ENCODE peak calls at places on chromosome 11, in eight cellular contexts. One of them, this sample, is unnamed.

GRCh38 chr11:5608778-5609177 is 12.3 kb downstream of the TRIM6 start:
- DNase-seq in OCI-LY7: no peak
- DNase-seq in endothelial cell of umbilical vein: no peak
- DNase-seq in psoas muscle: no peak
- DNase-seq in AG09309: no peak
- DNase-seq in cardiac muscle cell: peak
- DNase-seq in tibial artery: no peak
- DNase-seq in pancreas: no peak
- DNase-seq in this sample: no peak

GRCh38 chr11:73585834-73586575 is 11.9 kb downstream of the FAM168A start:
- DNase-seq in OCI-LY7: no peak
- DNase-seq in endothelial cell of umbilical vein: no peak
- DNase-seq in psoas muscle: no peak
- DNase-seq in AG09309: no peak
- DNase-seq in cardiac muscle cell: no peak
- DNase-seq in tibial artery: no peak
- DNase-seq in pancreas: no peak
- DNase-seq in this sample: no peak

GRCh38 chr11:65468874-65469333 is 29.9 kb upstream of the MALAT1 start:
- DNase-seq in OCI-LY7: peak
- DNase-seq in endothelial cell of umbilical vein: peak
- DNase-seq in psoas muscle: peak
- DNase-seq in AG09309: no peak
- DNase-seq in cardiac muscle cell: peak
- DNase-seq in tibial artery: no peak
- DNase-seq in pancreas: peak
- DNase-seq in this sample: peak

GRCh38 chr11:104823638-104824037 is 74.6 kb downstream of the CASP12 start:
- DNase-seq in OCI-LY7: no peak
- DNase-seq in endothelial cell of umbilical vein: peak
- DNase-seq in psoas muscle: no peak
- DNase-seq in AG09309: no peak
- DNase-seq in cardiac muscle cell: no peak
- DNase-seq in tibial artery: no peak
- DNase-seq in pancreas: no peak
- DNase-seq in this sample: no peak

GRCh38 chr11:122210378-122210995 is 94.5 kb upstream of the BLID start:
- DNase-seq in OCI-LY7: no peak
- DNase-seq in endothelial cell of umbilical vein: no peak
- DNase-seq in psoas muscle: no peak
- DNase-seq in AG09309: no peak
- DNase-seq in cardiac muscle cell: no peak
- DNase-seq in tibial artery: no peak
- DNase-seq in pancreas: no peak
- DNase-seq in this sample: no peak

GRCh38 chr11:65133724-65134123 is 595 bp downstream of the SYVN1 start:
- DNase-seq in OCI-LY7: peak
- DNase-seq in endothelial cell of umbilical vein: peak
- DNase-seq in psoas muscle: peak
- DNase-seq in AG09309: no peak
- DNase-seq in cardiac muscle cell: peak
- DNase-seq in tibial artery: peak
- DNase-seq in pancreas: peak
- DNase-seq in this sample: no peak

GRCh38 chr11:125055107-125055715 is 7.9 kb upstream of the SLC37A2 start:
- DNase-seq in OCI-LY7: no peak
- DNase-seq in endothelial cell of umbilical vein: no peak
- DNase-seq in psoas muscle: no peak
- DNase-seq in AG09309: no peak
- DNase-seq in cardiac muscle cell: no peak
- DNase-seq in tibial artery: no peak
- DNase-seq in pancreas: no peak
- DNase-seq in this sample: no peak

GRCh38 chr11:14309425-14310192 is 49.4 kb downstream of the RRAS2 start:
- DNase-seq in OCI-LY7: no peak
- DNase-seq in endothelial cell of umbilical vein: no peak
- DNase-seq in psoas muscle: no peak
- DNase-seq in AG09309: no peak
- DNase-seq in cardiac muscle cell: no peak
- DNase-seq in tibial artery: no peak
- DNase-seq in pancreas: no peak
- DNase-seq in this sample: no peak

GRCh38 chr11:19025799-19026406 is 34.6 kb downstream of the MRGPRX2 start:
- DNase-seq in OCI-LY7: no peak
- DNase-seq in endothelial cell of umbilical vein: peak
- DNase-seq in psoas muscle: no peak
- DNase-seq in AG09309: no peak
- DNase-seq in cardiac muscle cell: peak
- DNase-seq in tibial artery: no peak
- DNase-seq in pancreas: no peak
- DNase-seq in this sample: no peak

DNA sequence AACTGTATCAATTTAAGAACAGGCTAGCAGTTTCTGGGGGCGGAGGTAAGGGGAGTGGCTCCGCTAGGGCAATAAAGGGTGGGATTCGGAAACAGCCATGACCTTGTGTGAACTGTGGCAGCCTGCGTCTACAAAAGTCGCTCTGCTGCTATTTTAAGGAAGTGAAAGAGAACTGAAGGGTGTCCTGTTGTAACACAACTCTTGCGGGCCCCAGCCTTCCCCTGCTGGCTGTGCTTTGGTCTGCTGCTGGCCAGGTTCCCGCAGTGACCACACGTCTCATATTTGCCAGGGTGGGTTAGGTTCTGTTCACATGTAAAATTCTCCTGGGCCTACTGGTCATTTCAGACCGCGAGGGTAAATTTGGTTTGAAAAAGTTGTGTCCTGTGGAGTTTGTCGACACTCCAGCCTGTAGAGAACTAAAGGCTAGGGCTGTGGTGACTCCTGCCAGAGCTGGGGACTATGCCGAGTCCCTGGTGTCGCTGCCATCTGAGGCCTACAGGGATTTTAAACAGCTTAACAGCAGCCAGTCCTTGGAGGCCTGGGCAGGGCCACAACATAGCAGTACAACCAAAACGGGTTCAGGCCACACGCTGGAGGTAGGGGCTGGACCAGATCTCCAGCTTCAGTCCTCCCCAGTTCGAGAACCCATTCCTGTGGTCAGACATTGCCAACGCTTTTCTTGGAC is 1.1 kb upstream of the PPFIBP2 start:
- DNase-seq in OCI-LY7: peak
- DNase-seq in endothelial cell of umbilical vein: peak
- DNase-seq in psoas muscle: peak
- DNase-seq in AG09309: peak
- DNase-seq in cardiac muscle cell: peak
- DNase-seq in tibial artery: peak
- DNase-seq in pancreas: peak
- DNase-seq in this sample: peak
- TF ChIP-seq CTCF in OCI-LY7: no peak
- TF ChIP-seq CTCF in endothelial cell of umbilical vein: no peak
- TF ChIP-seq CTCF in psoas muscle: peak
- TF ChIP-seq CTCF in AG09309: peak
- TF ChIP-seq CTCF in cardiac muscle cell: no peak
- TF ChIP-seq CTCF in tibial artery: no peak
- TF ChIP-seq CTCF in pancreas: no peak
- TF ChIP-seq CTCF in this sample: no peak

DNA sequence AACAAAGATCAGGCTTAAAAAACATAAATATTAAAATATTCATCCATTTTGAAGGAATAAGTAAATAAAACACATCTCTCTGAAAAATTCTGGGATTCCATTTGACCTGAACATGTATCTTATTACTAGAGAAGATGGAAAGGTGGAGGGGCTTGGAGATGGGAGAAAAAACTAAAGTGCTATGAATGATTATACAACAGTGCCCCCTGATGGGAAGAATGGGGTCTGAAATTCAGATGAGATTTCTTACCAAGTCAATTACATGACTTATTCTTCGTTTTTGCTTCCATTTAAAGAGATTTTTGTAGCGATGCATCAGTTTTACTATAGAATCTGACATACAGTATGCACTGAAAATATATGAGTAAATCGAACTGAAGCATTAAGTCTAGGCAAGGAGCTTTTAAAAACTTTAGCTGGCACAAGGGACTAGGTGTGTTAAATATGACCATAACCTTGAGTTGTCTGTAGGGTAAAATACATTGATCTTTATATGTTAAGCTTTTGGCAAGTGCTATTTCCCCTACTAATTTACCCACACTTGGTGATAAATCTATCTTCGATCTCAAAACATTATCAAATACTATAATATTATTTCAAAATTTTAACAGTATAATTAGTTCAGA is 718.8 kb downstream of the CNTN5 start:
- DNase-seq in OCI-LY7: peak
- DNase-seq in endothelial cell of umbilical vein: no peak
- DNase-seq in psoas muscle: no peak
- DNase-seq in AG09309: no peak
- DNase-seq in cardiac muscle cell: peak
- DNase-seq in tibial artery: no peak
- DNase-seq in pancreas: no peak
- DNase-seq in this sample: peak
- TF ChIP-seq CTCF in OCI-LY7: peak
- TF ChIP-seq CTCF in endothelial cell of umbilical vein: no peak
- TF ChIP-seq CTCF in psoas muscle: peak
- TF ChIP-seq CTCF in AG09309: no peak
- TF ChIP-seq CTCF in cardiac muscle cell: peak
- TF ChIP-seq CTCF in tibial artery: no peak
- TF ChIP-seq CTCF in pancreas: peak
- TF ChIP-seq CTCF in this sample: peak

DNA sequence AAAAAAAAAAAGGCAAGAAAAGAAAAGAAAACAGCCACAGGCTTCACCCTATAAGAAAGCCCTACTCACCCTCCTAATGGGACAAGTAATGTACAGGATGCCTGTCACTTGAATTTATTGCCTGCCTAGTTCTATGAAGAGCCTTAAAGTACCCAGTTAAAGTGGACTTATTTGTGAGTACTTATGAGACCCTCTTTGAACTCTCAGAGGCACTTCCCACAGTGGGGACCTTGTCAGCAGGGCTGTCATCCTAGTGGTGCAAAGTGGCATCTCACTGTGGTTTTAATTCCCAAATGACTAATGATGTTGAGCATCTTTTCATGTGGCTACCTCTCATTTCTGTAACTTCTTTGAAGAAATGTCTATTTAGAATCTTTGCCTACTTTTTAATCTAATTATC is 41.8 kb upstream of the BARX2 start:
- DNase-seq in OCI-LY7: no peak
- DNase-seq in endothelial cell of umbilical vein: no peak
- DNase-seq in psoas muscle: no peak
- DNase-seq in AG09309: no peak
- DNase-seq in cardiac muscle cell: no peak
- DNase-seq in tibial artery: no peak
- DNase-seq in pancreas: no peak
- DNase-seq in this sample: no peak
- TF ChIP-seq CTCF in OCI-LY7: no peak
- TF ChIP-seq CTCF in endothelial cell of umbilical vein: no peak
- TF ChIP-seq CTCF in psoas muscle: no peak
- TF ChIP-seq CTCF in AG09309: peak
- TF ChIP-seq CTCF in cardiac muscle cell: no peak
- TF ChIP-seq CTCF in tibial artery: no peak
- TF ChIP-seq CTCF in pancreas: no peak
- TF ChIP-seq CTCF in this sample: no peak

GRCh38 chr11:126451211-126451802 is 95.8 kb downstream of the ST3GAL4 start:
- DNase-seq in OCI-LY7: no peak
- DNase-seq in endothelial cell of umbilical vein: no peak
- DNase-seq in psoas muscle: no peak
- DNase-seq in AG09309: no peak
- DNase-seq in cardiac muscle cell: no peak
- DNase-seq in tibial artery: no peak
- DNase-seq in pancreas: no peak
- DNase-seq in this sample: no peak
- TF ChIP-seq CTCF in OCI-LY7: no peak
- TF ChIP-seq CTCF in endothelial cell of umbilical vein: no peak
- TF ChIP-seq CTCF in psoas muscle: no peak
- TF ChIP-seq CTCF in AG09309: no peak
- TF ChIP-seq CTCF in cardiac muscle cell: no peak
- TF ChIP-seq CTCF in tibial artery: no peak
- TF ChIP-seq CTCF in pancreas: no peak
- TF ChIP-seq CTCF in this sample: no peak

GRCh38 chr11:43952401-43953342 is 10.2 kb downstream of the C11orf96 start:
- DNase-seq in OCI-LY7: no peak
- DNase-seq in endothelial cell of umbilical vein: no peak
- DNase-seq in psoas muscle: no peak
- DNase-seq in AG09309: no peak
- DNase-seq in cardiac muscle cell: no peak
- DNase-seq in tibial artery: no peak
- DNase-seq in pancreas: no peak
- DNase-seq in this sample: no peak
- TF ChIP-seq CTCF in OCI-LY7: no peak
- TF ChIP-seq CTCF in endothelial cell of umbilical vein: no peak
- TF ChIP-seq CTCF in psoas muscle: no peak
- TF ChIP-seq CTCF in AG09309: no peak
- TF ChIP-seq CTCF in cardiac muscle cell: no peak
- TF ChIP-seq CTCF in tibial artery: no peak
- TF ChIP-seq CTCF in pancreas: no peak
- TF ChIP-seq CTCF in this sample: no peak

GRCh38 chr11:45624095-45624494 is 41.3 kb downstream of the CHST1 start:
- DNase-seq in OCI-LY7: no peak
- DNase-seq in endothelial cell of umbilical vein: no peak
- DNase-seq in psoas muscle: no peak
- DNase-seq in AG09309: no peak
- DNase-seq in cardiac muscle cell: no peak
- DNase-seq in tibial artery: no peak
- DNase-seq in pancreas: no peak
- DNase-seq in this sample: no peak

GRCh38 chr11:45622861-45623260 is 42.6 kb downstream of the CHST1 start:
- DNase-seq in OCI-LY7: no peak
- DNase-seq in endothelial cell of umbilical vein: no peak
- DNase-seq in psoas muscle: no peak
- DNase-seq in AG09309: no peak
- DNase-seq in cardiac muscle cell: no peak
- DNase-seq in tibial artery: no peak
- DNase-seq in pancreas: no peak
- DNase-seq in this sample: no peak

GRCh38 chr11:45622283-45622682 is 43.1 kb downstream of the CHST1 start:
- DNase-seq in OCI-LY7: no peak
- DNase-seq in endothelial cell of umbilical vein: no peak
- DNase-seq in psoas muscle: no peak
- DNase-seq in AG09309: no peak
- DNase-seq in cardiac muscle cell: no peak
- DNase-seq in tibial artery: no peak
- DNase-seq in pancreas: no peak
- DNase-seq in this sample: no peak

GRCh38 chr11:45620243-45620642 is 45.2 kb downstream of the CHST1 start:
- DNase-seq in OCI-LY7: no peak
- DNase-seq in endothelial cell of umbilical vein: no peak
- DNase-seq in psoas muscle: no peak
- DNase-seq in AG09309: no peak
- DNase-seq in cardiac muscle cell: no peak
- DNase-seq in tibial artery: no peak
- DNase-seq in pancreas: no peak
- DNase-seq in this sample: no peak

GRCh38 chr11:45621541-45621940 is 43.9 kb downstream of the CHST1 start:
- DNase-seq in OCI-LY7: no peak
- DNase-seq in endothelial cell of umbilical vein: no peak
- DNase-seq in psoas muscle: no peak
- DNase-seq in AG09309: no peak
- DNase-seq in cardiac muscle cell: no peak
- DNase-seq in tibial artery: no peak
- DNase-seq in pancreas: no peak
- DNase-seq in this sample: no peak
- TF ChIP-seq CTCF in OCI-LY7: no peak
- TF ChIP-seq CTCF in endothelial cell of umbilical vein: no peak
- TF ChIP-seq CTCF in psoas muscle: no peak
- TF ChIP-seq CTCF in AG09309: no peak
- TF ChIP-seq CTCF in cardiac muscle cell: no peak
- TF ChIP-seq CTCF in tibial artery: no peak
- TF ChIP-seq CTCF in pancreas: no peak
- TF ChIP-seq CTCF in this sample: no peak